ENCODE peak calls at places on chromosome 22, in eight cellular contexts. C is occipital lobe, N is GM12865, I is neural crest cell, K is colonic mucosa, O is iPS DF 6.9, W is AG09319, B is iPS DF 19.7. V is an unnamed sample.

GRCh38 chr22:45584121-45584570 is 81.5 kb downstream of the FBLN1 start:
- DNase-seq in K (no peak), C (peak; percentile 9), N (no peak), B (no peak), I (no peak), O (no peak), W (peak; percentile 52), V (peak; percentile 23)

GRCh38 chr22:18012528-18012927 is 11.8 kb downstream of the MICAL3 start:
- DNase-seq in C (no peak), I (no peak), K (no peak), O (no peak), B (no peak), W (no peak), N (no peak), V (no peak)

GRCh38 chr22:41288245-41288946 is 2.4 kb upstream of the RANGAP1 start:
- DNase-seq in N (no peak), O (no peak), I (no peak), C (no peak), K (peak; percentile 76), W (no peak), B (peak; percentile 79), V (no peak)

GRCh38 chr22:35552186-35552842 is 11.7 kb downstream of the RASD2 start:
- DNase-seq in I (peak; percentile 61), N (peak; percentile 72), O (no peak), B (no peak), C (no peak), W (no peak), K (peak; percentile 53), V (peak; percentile 31)

GRCh38 chr22:17893900-17894299 is 119.6 kb upstream of the BID start:
- DNase-seq in I (no peak), N (no peak), C (no peak), B (no peak), W (no peak), O (no peak), K (peak; percentile 78), V (no peak)

GRCh38 chr22:30572210-30572609 is 2.3 kb downstream of the GAL3ST1 start:
- DNase-seq in W (no peak), C (no peak), O (no peak), N (no peak), K (no peak), I (no peak), B (no peak), V (no peak)

GRCh38 chr22:37284807-37285355 is 2.6 kb downstream of the CYTH4 start:
- DNase-seq in N (peak; percentile 64), W (no peak), B (no peak), O (no peak), I (no peak), C (peak; percentile 25), K (peak; percentile 36), V (no peak)

GRCh38 chr22:37943471-37944198 is 9.8 kb downstream of the C22orf23 start:
- DNase-seq in B (no peak), C (no peak), K (no peak), W (no peak), I (no peak), O (no peak), N (no peak), V (no peak)

GRCh38 chr22:42959472-42960145 is 55.3 kb downstream of the PACSIN2 start:
- DNase-seq in B (no peak), O (no peak), C (no peak), W (no peak), N (no peak), K (peak; percentile 76), I (no peak), V (peak; percentile 76)

GRCh38 chr22:19043111-19044085 is 78.8 kb downstream of the DGCR2 start:
- DNase-seq in N (no peak), W (no peak), I (no peak), C (no peak), B (no peak), O (no peak), K (no peak), V (no peak)

GRCh38 chr22:31912402-31912733 is 32.0 kb upstream of the YWHAH start:
- DNase-seq in I (no peak), W (no peak), B (no peak), N (no peak), O (no peak), K (no peak), C (no peak), V (no peak)

GRCh38 chr22:29060251-29060650 is 1.4 kb downstream of the C22orf31 start:
- DNase-seq in O (no peak), C (no peak), I (no peak), B (no peak), W (no peak), K (no peak), N (no peak), V (no peak)

GRCh38 chr22:43515902-43516301 is 104.1 kb downstream of the MPPED1 start:
- DNase-seq in C (no peak), W (no peak), N (no peak), K (no peak), I (no peak), B (no peak), O (no peak), V (no peak)

GRCh38 chr22:44689915-44690524 is 12.0 kb upstream of the PRR5 start:
- DNase-seq in W (no peak), N (no peak), I (no peak), C (no peak), K (no peak), B (no peak), O (no peak), V (no peak)

GRCh38 chr22:43923631-43924548 is at the start of gene PNPLA3:
- DNase-seq in B (peak; percentile 52), W (peak; percentile 57), O (peak; percentile 73), C (peak; percentile 85), N (peak; percentile 63), I (peak; percentile 89), K (peak; percentile 93), V (peak; percentile 63)

GRCh38 chr22:45210577-45211431 is 29.9 kb downstream of the KIAA0930 start:
- DNase-seq in W (peak; percentile 80), N (no peak), B (no peak), I (no peak), O (no peak), C (no peak), K (no peak), V (no peak)

GRCh38 chr22:17774928-17775675 is 833 bp upstream of the BID start:
- DNase-seq in K (no peak), I (no peak), N (no peak), W (no peak), C (no peak), O (no peak), B (no peak), V (no peak)

GRCh38 chr22:27295071-27295470 is 506.5 kb downstream of the MN1 start:
- DNase-seq in O (no peak), K (no peak), B (no peak), C (no peak), W (no peak), I (no peak), N (no peak), V (no peak)

GRCh38 chr22:50086526-50086925 is 1.3 kb upstream of the MLC1 start:
- DNase-seq in I (no peak), O (no peak), K (no peak), C (no peak), W (peak; percentile 12), N (no peak), B (no peak), V (no peak)

GRCh38 chr22:48096411-48096810 is 1334.0 kb downstream of the TBC1D22A start:
- DNase-seq in K (no peak), C (no peak), W (no peak), O (no peak), N (no peak), I (no peak), B (no peak), V (no peak)

GRCh38 chr22:30941363-30941740 is 27.2 kb downstream of the MORC2 start:
- DNase-seq in K (no peak), O (no peak), C (no peak), N (no peak), B (no peak), I (no peak), W (no peak), V (no peak)

GRCh38 chr22:32205974-32206773 is 1.3 kb upstream of the RFPL2 start:
- DNase-seq in C (no peak), K (no peak), O (no peak), B (no peak), W (no peak), N (no peak), I (peak; percentile 25), V (no peak)

GRCh38 chr22:37275622-37276021 is 6.7 kb upstream of the CYTH4 start:
- DNase-seq in N (no peak), W (no peak), K (no peak), O (no peak), I (no peak), B (no peak), C (no peak), V (no peak)

GRCh38 chr22:24009227-24010017 is 1.7 kb upstream of the CABIN1 start:
- DNase-seq in O (no peak), N (no peak), W (no peak), C (no peak), K (no peak), I (no peak), B (no peak), V (no peak)

GRCh38 chr22:42397332-42398246 is 34.6 kb downstream of the NFAM1 start:
- DNase-seq in W (no peak), I (no peak), B (no peak), C (no peak), O (no peak), N (peak; percentile 65), K (no peak), V (no peak)

GRCh38 chr22:17943533-17944204 is 80.7 kb downstream of the MICAL3 start:
- DNase-seq in B (no peak), C (no peak), W (no peak), N (no peak), I (no peak), K (peak; percentile 53), O (no peak), V (no peak)

V was measured in skeletal muscle cell.